ENCODE peak calls at places on chromosomes 1 and 21, in nine cellular contexts. D is tibial artery, V is M059J, K is C1 segment of cervical spinal cord, Q is EH, C is GF-D8, O is PC-9, M is T-cell, Y is Caco-2. L is an unnamed sample.

GRCh38 chr1:117598489-117598888 is 7.4 kb upstream of the TENT5C start:
- DNase-seq in C (no peak), M (no peak), O (no peak), Q (no peak), Y (no peak), V (no peak), K (no peak), D (no peak), L (no peak)

GRCh38 chr1:7398982-7399381 is 372.1 kb upstream of the VAMP3 start:
- DNase-seq in M (no peak), D (no peak), Y (no peak), K (no peak), C (no peak), Q (no peak), V (peak), O (no peak), L (no peak)

GRCh38 chr1:187203257-187203656 is 374.5 kb downstream of the PLA2G4A start:
- DNase-seq in O (peak), C (no peak), V (peak), Y (no peak), D (no peak), Q (peak), M (no peak), K (no peak), L (no peak)

GRCh38 chr1:25431495-25432363 is 1.0 kb downstream of the MACO1 start:
- DNase-seq in D (no peak), K (no peak), V (peak), Q (peak), O (no peak), Y (no peak), C (no peak), M (no peak), L (no peak)

GRCh38 chr1:25053576-25054075 is 123.5 kb upstream of the RUNX3 start:
- DNase-seq in O (no peak), D (no peak), M (no peak), V (no peak), C (no peak), K (no peak), Y (no peak), Q (no peak), L (no peak)

GRCh38 chr21:45309069-45309521 is 21.4 kb upstream of the POFUT2 start:
- DNase-seq in K (no peak), C (peak), D (no peak), V (peak), Y (peak), Q (peak), O (peak), M (peak), L (peak)

GRCh38 chr1:38301040-38301439 is 254.4 kb upstream of the POU3F1 start:
- DNase-seq in V (no peak), K (no peak), D (no peak), O (no peak), C (no peak), M (no peak), Y (no peak), Q (no peak), L (no peak)

GRCh38 chr1:101479945-101480344 is 243.1 kb downstream of the S1PR1 start:
- DNase-seq in M (no peak), K (no peak), O (no peak), D (no peak), Y (no peak), Q (no peak), V (no peak), C (no peak), L (no peak)

GRCh38 chr21:38295997-38296764 is 39.4 kb downstream of the KCNJ15 start:
- DNase-seq in Y (no peak), D (no peak), C (no peak), Q (peak), V (peak), K (no peak), M (no peak), O (no peak), L (no peak)

GRCh38 chr21:37337831-37338230 is 28.7 kb upstream of the DYRK1A start:
- DNase-seq in M (no peak), V (no peak), C (no peak), D (no peak), K (no peak), O (no peak), Y (no peak), Q (peak), L (no peak)

GRCh38 chr1:51344602-51345299 is 14.4 kb upstream of the TTC39A start:
- DNase-seq in C (no peak), D (no peak), Y (peak), M (no peak), Q (no peak), K (no peak), V (no peak), O (peak), L (no peak)

GRCh38 chr21:17598437-17598836 is 14.3 kb downstream of the BTG3 start:
- DNase-seq in O (no peak), C (no peak), K (no peak), Y (no peak), M (no peak), Q (no peak), V (no peak), D (no peak), L (no peak)

GRCh38 chr1:52356818-52357355 is 9.1 kb downstream of the CC2D1B start:
- DNase-seq in M (no peak), V (no peak), C (no peak), K (no peak), D (no peak), Y (no peak), O (no peak), Q (no peak), L (no peak)

GRCh38 chr1:119544165-119544762 is 37.3 kb downstream of the HSD3B1 start:
- DNase-seq in K (no peak), D (no peak), Q (peak), Y (peak), M (no peak), C (no peak), V (no peak), O (peak), L (no peak)

GRCh38 chr1:199751524-199751923 is 276.0 kb upstream of the NR5A2 start:
- DNase-seq in O (no peak), M (no peak), Y (no peak), Q (no peak), V (no peak), D (no peak), K (no peak), C (no peak), L (no peak)

GRCh38 chr1:220666349-220666748 is 23.8 kb upstream of the C1orf115 start:
- DNase-seq in D (no peak), O (no peak), K (no peak), V (no peak), M (no peak), C (no peak), Y (no peak), Q (no peak), L (no peak)

GRCh38 chr1:96372881-96373280 is 348.7 kb upstream of the PTBP2 start:
- DNase-seq in D (no peak), K (no peak), C (no peak), M (no peak), Y (no peak), O (no peak), Q (peak), V (no peak), L (no peak)

GRCh38 chr1:110787328-110788071 is 85.4 kb upstream of the CD53 start:
- DNase-seq in Y (no peak), K (no peak), Q (no peak), O (no peak), V (no peak), M (no peak), D (no peak), C (peak), L (no peak)

GRCh38 chr21:34344058-34344425 is 19.8 kb upstream of the KCNE2 start:
- DNase-seq in O (no peak), Q (no peak), M (no peak), V (no peak), K (no peak), D (no peak), C (no peak), Y (no peak), L (peak)

GRCh38 chr1:155000475-155000724 is 2.2 kb upstream of the ZBTB7B start:
- DNase-seq in O (no peak), M (no peak), D (peak), V (no peak), K (no peak), Q (no peak), C (no peak), Y (no peak), L (no peak)

GRCh38 chr1:40053138-40053887 is 12.8 kb downstream of the CAP1 start:
- DNase-seq in Q (no peak), C (no peak), K (no peak), O (no peak), M (no peak), D (no peak), Y (no peak), V (no peak), L (no peak)

GRCh38 chr1:222897527-222898190 is 82.8 kb downstream of the DISP1 start:
- DNase-seq in D (no peak), Q (peak), Y (no peak), M (no peak), K (no peak), V (no peak), O (no peak), C (no peak), L (no peak)

GRCh38 chr21:41373769-41374168 is 11.9 kb downstream of the MX2 start:
- DNase-seq in Q (no peak), C (no peak), K (no peak), O (no peak), V (no peak), Y (no peak), D (no peak), M (no peak), L (no peak)

GRCh38 chr1:235397733-235398132 is 30.5 kb downstream of the TBCE start:
- DNase-seq in O (peak), V (peak), C (no peak), Q (peak), K (no peak), Y (no peak), M (no peak), D (no peak), L (no peak)

GRCh38 chr1:85569122-85569521 is 11.4 kb upstream of the CCN1 start:
- DNase-seq in Q (peak), C (no peak), Y (no peak), D (no peak), K (no peak), O (no peak), V (peak), M (no peak), L (no peak)

GRCh38 chr1:230243146-230243545 is 176.1 kb downstream of the GALNT2 start:
- DNase-seq in V (no peak), C (no peak), Y (no peak), Q (no peak), D (no peak), K (no peak), M (no peak), O (no peak), L (no peak)

L was measured in hippocampal formation.